ENCODE peak calls at places on chromosomes 4 and X, in five cellular contexts. B is GM12878, U is upper lobe of left lung, J is suprapubic skin, X is HCT116. L is an unnamed sample.
A peak's percentile ranks its signal among the peaks of the same experiment; 100 is the strongest.

GRCh38 chrX:131288738-131289511 is at the start of gene IGSF1:
- DNase-seq in X (no peak), U (peak; percentile 33), J (no peak), B (no peak), L (no peak)

GRCh38 chr4:25939330-25939729 is 25.3 kb downstream of the SMIM20 start:
- DNase-seq in X (no peak), B (no peak), J (no peak), U (no peak), L (no peak)

GRCh38 chr4:38280323-38280706 is 320.1 kb downstream of the PTTG2 start:
- DNase-seq in B (no peak), J (no peak), X (no peak), U (no peak), L (no peak)

GRCh38 chr4:54439831-54440243 is 210.7 kb downstream of the PDGFRA start:
- DNase-seq in X (no peak), U (no peak), B (no peak), J (peak; percentile 60), L (peak; percentile 26)

GRCh38 chrX:104854790-104855340 is 288.9 kb downstream of the IL1RAPL2 start:
- DNase-seq in J (no peak), X (no peak), U (no peak), B (no peak), L (no peak)

GRCh38 chr4:168524006-168524405 is 27.2 kb downstream of the PALLD start:
- DNase-seq in J (no peak), B (no peak), U (no peak), X (no peak), L (no peak)

GRCh38 chr4:1169691-1170096 is 2.7 kb downstream of the SPON2 start:
- DNase-seq in B (no peak), U (peak; percentile 77), J (no peak), X (no peak), L (no peak)

GRCh38 chr4:60744767-60745166 is 455.4 kb upstream of the ADGRL3 start:
- DNase-seq in U (no peak), B (no peak), X (no peak), J (no peak), L (no peak)

GRCh38 chr4:59571805-59572430 is 1628.2 kb upstream of the ADGRL3 start:
- DNase-seq in X (no peak), J (no peak), B (no peak), U (no peak), L (no peak)

GRCh38 chr4:163269874-163270273 is 62.5 kb downstream of the NPY1R start:
- DNase-seq in X (no peak), B (no peak), J (no peak), U (no peak), L (no peak)

DNA sequence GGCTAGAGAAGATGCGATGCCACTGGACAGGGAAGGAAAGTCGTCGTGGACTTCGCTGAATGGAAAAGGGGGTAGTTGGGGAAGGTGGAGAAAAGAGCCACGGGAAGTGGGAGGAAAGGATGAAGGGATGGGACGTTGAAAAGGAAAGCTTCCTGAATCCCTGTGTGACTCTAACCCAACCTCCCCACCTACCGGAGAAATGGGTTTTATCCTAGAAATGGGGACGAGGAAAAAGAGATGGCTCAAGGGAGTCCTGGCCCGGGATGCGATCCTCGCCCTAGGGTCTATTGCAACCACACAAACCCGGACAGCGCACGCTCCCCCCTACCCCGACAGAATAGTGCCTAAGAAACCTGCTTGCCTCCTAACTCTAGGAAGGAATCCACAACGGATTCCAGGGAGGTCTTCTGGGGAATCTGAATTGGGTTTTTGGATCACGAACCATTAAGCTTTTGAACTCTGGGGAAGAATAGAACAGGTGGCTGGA is 738 bp upstream of the TSPAN5 start:
- DNase-seq in U (no peak), B (no peak), X (no peak), J (no peak), L (no peak)
- TF ChIP-seq CTCF in U (no peak), B (no peak), X (no peak), J (no peak), L (no peak)

GRCh38 chrX:40173662-40174593 is 76.2 kb upstream of the BCOR start:
- DNase-seq in B (no peak), J (peak; percentile 64), X (peak; percentile 72), U (peak; percentile 62), L (no peak)
- TF ChIP-seq POLR2A in B (peak; percentile 50), J (no peak), X (peak; percentile 11), U (no peak), L (no peak)

GRCh38 chr4:187612211-187612780 is 383.3 kb upstream of the ZFP42 start:
- DNase-seq in X (no peak), J (peak; percentile 59), U (no peak), B (no peak), L (no peak)
- H3K4me1 ChIP-seq in X (peaks cover 15% of the 10 kb centered on the region), J (no peaks in the 10 kb centered on the region), U (no peaks in the 10 kb centered on the region), B (no peaks in the 10 kb centered on the region), L (no peaks in the 10 kb centered on the region)

GRCh38 chr4:98204236-98204553 is 57.0 kb upstream of the RAP1GDS1 start:
- DNase-seq in X (no peak), J (no peak), U (no peak), B (peak; percentile 19), L (no peak)
- TF ChIP-seq CTCF in X (no peak), J (no peak), U (no peak), B (no peak), L (no peak)

DNA sequence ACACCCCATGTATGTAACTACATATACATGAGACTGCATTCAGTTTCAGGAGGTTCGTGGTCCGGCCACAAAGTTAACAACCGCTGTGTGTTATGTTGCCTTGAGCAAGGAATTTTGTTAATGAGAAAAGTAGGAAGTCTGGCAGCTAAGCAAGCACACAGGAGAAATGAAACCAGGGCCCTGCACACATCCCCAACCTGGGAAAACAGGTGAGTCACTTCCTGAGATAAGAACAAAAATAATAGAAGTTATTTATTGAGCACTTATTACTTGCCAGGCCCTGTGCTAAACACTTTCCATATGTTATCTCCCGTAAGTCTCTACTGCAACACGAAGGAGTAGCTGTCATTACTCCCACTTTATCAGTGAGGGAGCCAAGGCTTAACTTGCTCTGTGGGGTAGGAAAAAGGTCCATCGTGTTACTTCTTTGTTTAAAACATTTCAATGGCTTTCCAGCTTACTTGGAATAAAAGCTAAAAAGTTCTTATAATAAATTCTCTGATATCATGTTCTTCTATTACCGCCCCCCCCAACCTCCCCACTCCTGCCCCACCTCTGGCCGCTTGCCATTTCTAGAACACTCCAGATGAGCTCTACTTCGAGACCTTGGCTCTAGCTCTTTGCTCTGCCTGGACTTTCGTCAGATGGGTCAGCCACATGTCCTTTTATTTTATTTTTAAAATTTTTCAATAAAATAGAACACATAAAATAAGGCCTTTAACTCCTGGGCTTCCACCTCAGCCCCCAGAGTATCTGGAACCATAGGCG is 36.2 kb upstream of the PLAC8 start:
- DNase-seq in B (no peak), J (no peak), U (no peak), X (no peak), L (no peak)
- TF ChIP-seq POLR2A in B (no peak), J (no peak), U (no peak), X (no peak), L (no peak)

GRCh38 chr4:4490816-4491215 is 51.0 kb downstream of the STX18 start:
- DNase-seq in B (no peak), X (no peak), U (no peak), J (no peak), L (no peak)
- H3K4me1 ChIP-seq in B (peaks cover 23% of the 10 kb centered on the region), X (no peaks in the 10 kb centered on the region), U (peaks cover 5% of the 10 kb centered on the region), J (peaks cover 10% of the 10 kb centered on the region), L (no peaks in the 10 kb centered on the region)

L was measured in tibial nerve.